ENCODE peak calls at places on chromosome 14, in six cellular contexts. One of them, this sample, is unnamed.

GRCh38 chr14:63853831-63854293 is 1.1 kb downstream of the SYNE2 start:
- DNase-seq in tibial artery: peak
- DNase-seq in Peyer's patch: peak
- DNase-seq in hepatocyte: peak
- DNase-seq in lower leg skin: peak
- DNase-seq in foreskin fibroblast: peak
- DNase-seq in this sample: peak

GRCh38 chr14:80762829-80763228 is 178.7 kb downstream of the CEP128 start:
- DNase-seq in tibial artery: no peak
- DNase-seq in Peyer's patch: no peak
- DNase-seq in hepatocyte: no peak
- DNase-seq in lower leg skin: no peak
- DNase-seq in foreskin fibroblast: no peak
- DNase-seq in this sample: no peak

GRCh38 chr14:51613436-51613835 is 38.3 kb upstream of the FRMD6 start:
- DNase-seq in tibial artery: no peak
- DNase-seq in Peyer's patch: no peak
- DNase-seq in hepatocyte: no peak
- DNase-seq in lower leg skin: no peak
- DNase-seq in foreskin fibroblast: no peak
- DNase-seq in this sample: no peak

GRCh38 chr14:75609606-75610476 is 31.4 kb downstream of the FLVCR2 start:
- DNase-seq in tibial artery: no peak
- DNase-seq in Peyer's patch: no peak
- DNase-seq in hepatocyte: no peak
- DNase-seq in lower leg skin: peak
- DNase-seq in foreskin fibroblast: peak
- DNase-seq in this sample: no peak

GRCh38 chr14:102915292-102916110 is 7.0 kb upstream of the AMN start:
- DNase-seq in tibial artery: no peak
- DNase-seq in Peyer's patch: no peak
- DNase-seq in hepatocyte: no peak
- DNase-seq in lower leg skin: no peak
- DNase-seq in foreskin fibroblast: no peak
- DNase-seq in this sample: no peak

GRCh38 chr14:89067293-89067972 is 243.0 kb downstream of the TTC8 start:
- DNase-seq in tibial artery: no peak
- DNase-seq in Peyer's patch: no peak
- DNase-seq in hepatocyte: no peak
- DNase-seq in lower leg skin: no peak
- DNase-seq in foreskin fibroblast: no peak
- DNase-seq in this sample: no peak

GRCh38 chr14:101788016-101788695 is 26.6 kb downstream of the PPP2R5C start:
- DNase-seq in tibial artery: no peak
- DNase-seq in Peyer's patch: no peak
- DNase-seq in hepatocyte: no peak
- DNase-seq in lower leg skin: no peak
- DNase-seq in foreskin fibroblast: no peak
- DNase-seq in this sample: no peak

GRCh38 chr14:83885748-83886382 is 1644.1 kb upstream of the FLRT2 start:
- DNase-seq in tibial artery: no peak
- DNase-seq in Peyer's patch: no peak
- DNase-seq in hepatocyte: no peak
- DNase-seq in lower leg skin: no peak
- DNase-seq in foreskin fibroblast: no peak
- DNase-seq in this sample: no peak

GRCh38 chr14:59199614-59200013 is 11.1 kb downstream of the DAAM1 start:
- DNase-seq in tibial artery: no peak
- DNase-seq in Peyer's patch: no peak
- DNase-seq in hepatocyte: no peak
- DNase-seq in lower leg skin: no peak
- DNase-seq in foreskin fibroblast: no peak
- DNase-seq in this sample: no peak

GRCh38 chr14:59199205-59199604 is 10.7 kb downstream of the DAAM1 start:
- DNase-seq in tibial artery: no peak
- DNase-seq in Peyer's patch: no peak
- DNase-seq in hepatocyte: no peak
- DNase-seq in lower leg skin: no peak
- DNase-seq in foreskin fibroblast: no peak
- DNase-seq in this sample: no peak

GRCh38 chr14:59195898-59196297 is 7.4 kb downstream of the DAAM1 start:
- DNase-seq in tibial artery: no peak
- DNase-seq in Peyer's patch: no peak
- DNase-seq in hepatocyte: no peak
- DNase-seq in lower leg skin: no peak
- DNase-seq in foreskin fibroblast: no peak
- DNase-seq in this sample: no peak

GRCh38 chr14:59200214-59200613 is 11.7 kb downstream of the DAAM1 start:
- DNase-seq in tibial artery: no peak
- DNase-seq in Peyer's patch: no peak
- DNase-seq in hepatocyte: no peak
- DNase-seq in lower leg skin: no peak
- DNase-seq in foreskin fibroblast: no peak
- DNase-seq in this sample: no peak

GRCh38 chr14:59197695-59198262 is 9.3 kb downstream of the DAAM1 start:
- DNase-seq in tibial artery: no peak
- DNase-seq in Peyer's patch: no peak
- DNase-seq in hepatocyte: no peak
- DNase-seq in lower leg skin: no peak
- DNase-seq in foreskin fibroblast: no peak
- DNase-seq in this sample: no peak
- H3K4me3 ChIP-seq in tibial artery: no peak
- H3K4me3 ChIP-seq in Peyer's patch: no peak
- H3K4me3 ChIP-seq in hepatocyte: no peak
- H3K4me3 ChIP-seq in lower leg skin: no peak
- H3K4me3 ChIP-seq in foreskin fibroblast: no peak
- H3K4me3 ChIP-seq in this sample: no peak

DNA sequence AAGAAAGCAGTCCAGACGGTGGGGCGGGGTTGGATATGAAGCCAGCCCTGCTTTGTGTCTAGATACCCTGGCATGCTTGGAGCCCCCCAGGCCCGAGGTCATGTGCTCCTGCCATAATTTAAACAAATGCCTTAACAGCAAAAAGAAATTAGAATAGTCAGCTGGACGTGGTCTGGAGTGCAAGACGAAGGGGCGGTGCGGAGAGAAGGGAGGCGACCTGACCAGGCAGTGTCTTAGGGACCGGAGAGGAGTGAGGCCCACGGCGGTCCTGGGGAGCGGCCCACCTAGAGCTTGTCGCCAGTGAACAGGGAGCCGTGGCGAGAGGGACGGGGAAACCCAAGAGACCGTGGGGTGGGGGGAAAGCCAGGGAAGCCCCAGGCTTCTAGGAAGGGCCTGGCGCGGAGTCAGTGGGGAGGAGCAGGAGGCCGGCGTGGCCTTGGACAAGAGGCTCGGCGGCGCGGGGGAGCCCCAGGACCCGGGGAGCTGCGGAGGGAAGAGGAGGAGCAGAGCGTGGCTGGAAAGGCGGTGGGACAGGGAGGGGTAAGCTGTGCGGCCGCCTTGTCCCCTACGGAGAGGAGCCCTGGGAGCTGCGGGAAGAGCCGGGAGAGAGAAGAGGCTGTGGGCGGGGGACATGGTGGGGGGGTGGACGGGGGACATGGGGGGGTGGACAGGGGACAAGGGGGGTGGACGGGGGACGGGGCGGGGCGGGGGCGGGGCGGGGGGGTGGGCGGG is 118.5 kb upstream of the C14orf180 start:
- DNase-seq in tibial artery: peak
- DNase-seq in Peyer's patch: no peak
- DNase-seq in hepatocyte: peak
- DNase-seq in lower leg skin: no peak
- DNase-seq in foreskin fibroblast: no peak
- DNase-seq in this sample: no peak
- H3K4me3 ChIP-seq in tibial artery: no peak
- H3K4me3 ChIP-seq in Peyer's patch: no peak
- H3K4me3 ChIP-seq in hepatocyte: no peak
- H3K4me3 ChIP-seq in lower leg skin: no peak
- H3K4me3 ChIP-seq in foreskin fibroblast: no peak
- H3K4me3 ChIP-seq in this sample: no peak

DNA sequence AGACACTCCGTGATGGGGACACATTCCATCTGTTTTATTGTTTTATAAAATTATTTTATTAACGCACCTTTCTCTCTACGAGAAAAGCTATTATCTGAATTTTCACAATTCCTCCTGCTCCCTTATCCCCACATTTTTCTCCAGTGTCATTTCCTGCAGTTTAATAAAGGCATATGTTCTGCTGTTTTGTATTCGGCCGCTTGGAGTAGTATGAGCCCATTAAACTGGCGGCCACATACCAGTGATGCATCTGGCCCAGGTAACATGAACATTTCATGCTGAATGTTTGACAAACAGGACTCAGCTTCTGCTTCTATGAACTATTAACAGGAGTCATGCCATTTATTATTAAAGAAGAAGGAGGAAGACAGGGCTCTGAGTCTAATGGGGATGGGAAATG is 511.0 kb downstream of the TMEM121 start:
- DNase-seq in tibial artery: no peak
- DNase-seq in Peyer's patch: no peak
- DNase-seq in hepatocyte: no peak
- DNase-seq in lower leg skin: no peak
- DNase-seq in foreskin fibroblast: no peak
- DNase-seq in this sample: no peak
- H3K4me3 ChIP-seq in tibial artery: no peak
- H3K4me3 ChIP-seq in Peyer's patch: no peak
- H3K4me3 ChIP-seq in hepatocyte: no peak
- H3K4me3 ChIP-seq in lower leg skin: no peak
- H3K4me3 ChIP-seq in foreskin fibroblast: no peak
- H3K4me3 ChIP-seq in this sample: no peak

DNA sequence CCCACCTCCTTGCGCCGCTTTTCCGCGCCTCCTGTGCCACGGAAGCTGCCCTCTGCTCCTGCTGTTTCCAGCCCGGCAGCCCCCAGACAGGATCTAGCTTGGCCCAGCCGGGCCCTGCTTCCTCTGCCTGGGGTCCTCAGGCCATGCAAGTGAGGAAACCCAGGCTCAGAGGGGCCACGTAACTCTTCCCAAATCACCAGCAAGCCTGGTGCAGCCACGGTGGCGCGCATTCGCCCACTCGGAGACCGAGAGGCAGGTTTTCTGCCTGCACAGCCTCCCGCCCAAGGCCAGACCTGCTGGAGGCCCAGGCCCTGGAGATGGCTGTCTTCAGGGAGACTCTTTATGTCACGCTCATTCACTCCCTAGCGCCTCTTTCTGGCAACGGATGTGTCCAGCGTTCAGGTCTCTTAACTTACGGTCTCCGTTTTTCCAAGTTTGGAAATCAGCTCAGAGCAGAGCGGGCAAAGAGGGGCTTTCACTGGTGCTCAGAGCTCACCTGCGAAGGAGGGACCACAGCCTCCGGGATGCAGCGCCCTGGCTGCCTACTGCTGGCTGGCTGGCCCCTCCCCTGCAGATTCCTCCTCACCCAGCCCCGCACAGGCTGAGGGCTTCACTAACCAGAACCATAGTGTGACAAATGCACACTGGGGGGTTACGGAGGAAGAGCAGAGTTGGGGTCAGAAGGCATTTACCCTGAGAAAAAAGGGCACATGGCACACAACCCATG is 20.6 kb upstream of the CEP170B start:
- DNase-seq in tibial artery: peak
- DNase-seq in Peyer's patch: no peak
- DNase-seq in hepatocyte: no peak
- DNase-seq in lower leg skin: no peak
- DNase-seq in foreskin fibroblast: no peak
- DNase-seq in this sample: no peak
- H3K4me3 ChIP-seq in tibial artery: peak
- H3K4me3 ChIP-seq in Peyer's patch: no peak
- H3K4me3 ChIP-seq in hepatocyte: no peak
- H3K4me3 ChIP-seq in lower leg skin: no peak
- H3K4me3 ChIP-seq in foreskin fibroblast: no peak
- H3K4me3 ChIP-seq in this sample: no peak

GRCh38 chr14:34018125-34018524 is 67.3 kb upstream of the EGLN3 start:
- DNase-seq in tibial artery: no peak
- DNase-seq in Peyer's patch: no peak
- DNase-seq in hepatocyte: no peak
- DNase-seq in lower leg skin: no peak
- DNase-seq in foreskin fibroblast: no peak
- DNase-seq in this sample: no peak
- H3K4me3 ChIP-seq in tibial artery: peak
- H3K4me3 ChIP-seq in Peyer's patch: peak
- H3K4me3 ChIP-seq in hepatocyte: no peak
- H3K4me3 ChIP-seq in lower leg skin: no peak
- H3K4me3 ChIP-seq in foreskin fibroblast: no peak
- H3K4me3 ChIP-seq in this sample: peak

GRCh38 chr14:54881235-54881760 is 21.3 kb downstream of the GCH1 start:
- DNase-seq in tibial artery: no peak
- DNase-seq in Peyer's patch: peak
- DNase-seq in hepatocyte: no peak
- DNase-seq in lower leg skin: no peak
- DNase-seq in foreskin fibroblast: peak
- DNase-seq in this sample: peak

GRCh38 chr14:54877015-54877702 is 25.5 kb downstream of the GCH1 start:
- DNase-seq in tibial artery: no peak
- DNase-seq in Peyer's patch: no peak
- DNase-seq in hepatocyte: no peak
- DNase-seq in lower leg skin: no peak
- DNase-seq in foreskin fibroblast: no peak
- DNase-seq in this sample: no peak

GRCh38 chr14:54877703-54878021 is 25.0 kb downstream of the GCH1 start:
- DNase-seq in tibial artery: no peak
- DNase-seq in Peyer's patch: no peak
- DNase-seq in hepatocyte: no peak
- DNase-seq in lower leg skin: no peak
- DNase-seq in foreskin fibroblast: no peak
- DNase-seq in this sample: no peak

GRCh38 chr14:54882521-54882920 is 20.1 kb downstream of the GCH1 start:
- DNase-seq in tibial artery: no peak
- DNase-seq in Peyer's patch: no peak
- DNase-seq in hepatocyte: no peak
- DNase-seq in lower leg skin: no peak
- DNase-seq in foreskin fibroblast: no peak
- DNase-seq in this sample: no peak

GRCh38 chr14:54881761-54882401 is 20.7 kb downstream of the GCH1 start:
- DNase-seq in tibial artery: no peak
- DNase-seq in Peyer's patch: peak
- DNase-seq in hepatocyte: no peak
- DNase-seq in lower leg skin: no peak
- DNase-seq in foreskin fibroblast: no peak
- DNase-seq in this sample: peak
- H3K4me3 ChIP-seq in tibial artery: peak
- H3K4me3 ChIP-seq in Peyer's patch: peak
- H3K4me3 ChIP-seq in hepatocyte: no peak
- H3K4me3 ChIP-seq in lower leg skin: no peak
- H3K4me3 ChIP-seq in foreskin fibroblast: peak
- H3K4me3 ChIP-seq in this sample: peak